ENCODE peak calls at places on chromosomes 4 and X, in seven cellular contexts. O is astrocyte of the spinal cord, E is IMR-90, N is stomach, L is K562, V is AG04450, T is astrocyte. A is an unnamed sample.

GRCh38 chr4:109298279-109299010 is 4.0 kb downstream of the COL25A1 start:
- DNase-seq in E (no peak), T (no peak), N (no peak), O (peak; percentile 23), L (peak; percentile 36), V (no peak), A (no peak)

GRCh38 chr4:6854098-6854744 is 55.4 kb upstream of the TBC1D14 start:
- DNase-seq in V (no peak), T (no peak), E (no peak), N (no peak), O (no peak), L (no peak), A (no peak)

GRCh38 chr4:145554691-145555090 is 64.5 kb upstream of the MMAA start:
- DNase-seq in N (no peak), V (no peak), E (no peak), O (no peak), T (no peak), L (no peak), A (no peak)

GRCh38 chr4:85870298-85871083 is 395.5 kb downstream of the ARHGAP24 start:
- DNase-seq in N (no peak), O (no peak), L (no peak), E (no peak), T (no peak), V (no peak), A (no peak)

GRCh38 chr4:176800891-176801534 is 8.3 kb upstream of the VEGFC start:
- DNase-seq in V (no peak), L (no peak), O (peak; percentile 46), T (no peak), E (peak; percentile 72), N (no peak), A (peak; percentile 76)

GRCh38 chrX:85244411-85245210 is 820 bp downstream of the ZNF711 start:
- DNase-seq in V (no peak), N (no peak), E (peak; percentile 7), T (peak; percentile 18), L (peak; percentile 13), O (peak; percentile 29), A (no peak)

GRCh38 chrX:1491851-1492349 is 39.2 kb upstream of the ASMTL start:
- DNase-seq in O (no peak), L (peak; percentile 78), E (no peak), V (no peak), T (no peak), N (no peak), A (no peak)

GRCh38 chr4:5051210-5051691 is at the start of gene STK32B:
- DNase-seq in E (peak; percentile 82), L (peak; percentile 67), N (peak; percentile 68), V (peak; percentile 41), T (peak; percentile 75), O (peak; percentile 62), A (peak; percentile 64)

GRCh38 chr4:107115185-107115847 is 79.2 kb upstream of the DKK2 start:
- DNase-seq in O (peak; percentile 43), T (peak; percentile 61), L (no peak), V (no peak), N (no peak), E (no peak), A (peak; percentile 72)

GRCh38 chr4:102610007-102610406 is 108.8 kb downstream of the NFKB1 start:
- DNase-seq in E (peak; percentile 12), O (no peak), L (peak; percentile 16), V (no peak), T (no peak), N (no peak), A (no peak)

GRCh38 chr4:94342713-94343112 is at the start of gene HPGDS:
- DNase-seq in N (no peak), V (no peak), L (no peak), O (no peak), T (no peak), E (no peak), A (no peak)

GRCh38 chr4:56241500-56241899 is 145.8 kb downstream of the AASDH start:
- DNase-seq in V (no peak), E (no peak), O (no peak), T (no peak), L (no peak), N (no peak), A (no peak)

GRCh38 chrX:105765691-105766090 is 56.6 kb upstream of the NRK start:
- DNase-seq in V (no peak), N (no peak), L (no peak), O (no peak), E (no peak), T (no peak), A (no peak)

GRCh38 chr4:153257151-153257620 is 52.9 kb downstream of the TRIM2 start:
- DNase-seq in L (no peak), V (peak; percentile 36), E (peak; percentile 83), O (peak; percentile 73), N (no peak), T (peak; percentile 73), A (peak; percentile 16)

GRCh38 chrX:107674480-107675364 is 46.4 kb downstream of the PRPS1 start:
- DNase-seq in O (peak; percentile 86), N (peak; percentile 58), T (peak; percentile 17), V (no peak), L (peak; percentile 35), E (no peak), A (peak; percentile 32)

GRCh38 chr4:20464381-20464780 is 212.7 kb downstream of the SLIT2 start:
- DNase-seq in N (no peak), V (no peak), L (no peak), E (peak; percentile 77), T (peak; percentile 75), O (peak; percentile 58), A (peak; percentile 49)

GRCh38 chr4:140947507-140947906 is 185.8 kb downstream of the RNF150 start:
- DNase-seq in T (no peak), E (no peak), L (no peak), V (no peak), O (no peak), N (no peak), A (no peak)

GRCh38 chrX:78237127-78237526 is 90.3 kb downstream of the CYSLTR1 start:
- DNase-seq in T (no peak), V (no peak), O (no peak), N (no peak), E (no peak), L (no peak), A (no peak)

GRCh38 chr4:173494013-173494970 is 35.7 kb downstream of the HAND2 start:
- DNase-seq in N (peak; percentile 65), L (peak; percentile 62), T (peak; percentile 52), O (peak; percentile 71), V (peak; percentile 41), E (peak; percentile 62), A (peak; percentile 71)

GRCh38 chrX:2774057-2774456 is 22.2 kb downstream of the XG start:
- DNase-seq in O (no peak), L (no peak), N (no peak), E (no peak), T (no peak), V (no peak), A (no peak)

GRCh38 chrX:2769615-2770014 is 17.8 kb downstream of the XG start:
- DNase-seq in E (no peak), L (no peak), T (no peak), N (no peak), V (no peak), O (no peak), A (no peak)

DNA sequence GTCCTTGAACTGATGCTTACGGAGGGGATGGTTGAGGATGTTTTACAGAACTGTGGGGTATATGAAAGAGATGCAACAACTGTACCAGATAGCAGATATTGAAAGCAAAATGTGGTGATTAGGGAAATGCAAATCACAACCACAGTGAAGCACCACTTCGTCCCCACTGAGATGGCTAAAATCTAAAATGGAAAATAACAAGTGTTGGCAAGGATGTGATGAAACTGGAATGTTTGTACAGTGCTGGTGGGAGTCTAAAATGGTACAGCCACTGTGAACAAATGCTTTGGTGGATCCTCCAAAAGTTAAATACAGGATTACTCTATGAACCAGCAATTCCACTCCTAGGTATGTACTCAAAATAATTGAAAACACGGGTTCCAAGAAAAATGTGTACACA is 22.9 kb downstream of the XG start:
- DNase-seq in E (no peak), N (no peak), T (no peak), L (no peak), V (no peak), O (no peak), A (no peak)
- H3K4me3 ChIP-seq in E (no peak overlapping the region), N (no peak overlapping the region), T (no peak overlapping the region), L (no peak overlapping the region), V (no peak overlapping the region), O (no peak overlapping the region), A (no peak overlapping the region)

GRCh38 chrX:2910109-2910508 is 19.0 kb downstream of the ARSD start:
- DNase-seq in O (no peak), L (no peak), T (no peak), V (no peak), N (no peak), E (no peak), A (no peak)

GRCh38 chrX:2908125-2908685 is 20.9 kb downstream of the ARSD start:
- DNase-seq in V (no peak), E (no peak), L (no peak), O (no peak), N (no peak), T (no peak), A (no peak)

GRCh38 chrX:2917767-2918166 is 11.4 kb downstream of the ARSD start:
- DNase-seq in E (no peak), V (no peak), L (peak; percentile 37), O (no peak), T (no peak), N (no peak), A (no peak)

GRCh38 chrX:2907295-2907694 is 21.8 kb downstream of the ARSD start:
- DNase-seq in L (no peak), T (no peak), N (no peak), V (no peak), O (no peak), E (no peak), A (no peak)

GRCh38 chrX:2913118-2913517 is 16.0 kb downstream of the ARSD start:
- DNase-seq in E (no peak), L (no peak), T (no peak), N (no peak), O (no peak), V (no peak), A (no peak)
- TF ChIP-seq CTCF in E (no peak), L (no peak), T (no peak), N (no peak), O (no peak), V (peak; percentile 22), A (no peak)

GRCh38 chrX:38225093-38225492 is 4.4 kb upstream of the SRPX start:
- DNase-seq in N (no peak), E (peak; percentile 60), O (no peak), L (no peak), T (no peak), V (no peak), A (no peak)

GRCh38 chrX:38220024-38220935 is at the start of gene SRPX:
- DNase-seq in O (peak; percentile 53), E (peak; percentile 52), N (peak; percentile 29), V (no peak), L (peak; percentile 49), T (peak; percentile 34), A (peak; percentile 60)

GRCh38 chrX:38220936-38221386 is 290 bp upstream of the SRPX start:
- DNase-seq in E (peak; percentile 25), L (no peak), N (no peak), O (peak; percentile 52), V (no peak), T (peak; percentile 29), A (peak; percentile 56)

GRCh38 chrX:38221391-38221929 is 789 bp upstream of the SRPX start:
- DNase-seq in E (no peak), L (no peak), N (no peak), V (no peak), T (no peak), O (no peak), A (no peak)

GRCh38 chrX:38224160-38224559 is 3.5 kb upstream of the SRPX start:
- DNase-seq in O (no peak), L (no peak), T (no peak), N (no peak), V (no peak), E (no peak), A (no peak)
- H3K4me3 ChIP-seq in O (no peak overlapping the region), L (no peak overlapping the region), T (no peak overlapping the region), N (no peak overlapping the region), V (no peak overlapping the region), E (no peak overlapping the region), A (no peak overlapping the region)

GRCh38 chrX:122363112-122363511 is 821.0 kb upstream of the GRIA3 start:
- DNase-seq in E (no peak), O (no peak), L (no peak), N (no peak), V (no peak), T (no peak), A (no peak)
- TF ChIP-seq CTCF in E (no peak), O (no peak), L (no peak), N (no peak), V (no peak), T (no peak), A (no peak)

A was measured in fibroblast of the aortic adventitia.